ENCODE peak calls at places on chromosomes 11 and 22, in four cellular contexts. W, G, F and Y are unnamed samples.

GRCh38 chr22:32991353-32992115 is 66.6 kb downstream of the SYN3 start:
- DNase-seq in F (peak; percentile 26), G (no peak), W (no peak), Y (no peak)

GRCh38 chr22:45769569-45770210 is 98.1 kb downstream of the ATXN10 start:
- DNase-seq in F (no peak), G (no peak), W (no peak), Y (no peak)

GRCh38 chr22:33404723-33405122 is 346.5 kb upstream of the SYN3 start:
- DNase-seq in W (no peak), F (no peak), G (no peak), Y (no peak)

GRCh38 chr11:5258543-5259262 is 4.1 kb upstream of the HBG2 start:
- DNase-seq in G (no peak), F (no peak), W (peak; percentile 21), Y (no peak)

GRCh38 chr11:2121227-2122130 is 17.7 kb downstream of the IGF2 start:
- DNase-seq in G (no peak), W (no peak), F (no peak), Y (no peak)

GRCh38 chr11:133817449-133817848 is 27.9 kb downstream of the SPATA19 start:
- DNase-seq in F (no peak), G (no peak), W (no peak), Y (no peak)

GRCh38 chr22:17882162-17882561 is 107.9 kb upstream of the BID start:
- DNase-seq in W (no peak), F (no peak), G (no peak), Y (no peak)

GRCh38 chr11:34311126-34311525 is 46.7 kb downstream of the ABTB2 start:
- DNase-seq in W (no peak), F (no peak), G (no peak), Y (no peak)

GRCh38 chr11:134662629-134663360 is 250.8 kb upstream of the B3GAT1 start:
- DNase-seq in G (no peak), W (no peak), F (no peak), Y (no peak)

GRCh38 chr11:116168459-116168787 is 604.4 kb downstream of the BUD13 start:
- DNase-seq in W (no peak), F (no peak), G (no peak), Y (no peak)

GRCh38 chr11:90222459-90223247 is at the start of gene CHORDC1:
- DNase-seq in G (peak; percentile 93), W (peak; percentile 89), F (peak; percentile 87), Y (peak; percentile 88)

GRCh38 chr22:24091551-24092420 is 80.7 kb downstream of the CABIN1 start:
- DNase-seq in F (no peak), G (no peak), W (no peak), Y (no peak)

GRCh38 chr11:44565008-44565745 is at the start of gene CD82:
- DNase-seq in G (peak; percentile 100), F (peak; percentile 100), W (peak; percentile 100), Y (peak; percentile 100)

GRCh38 chr22:40705918-40706682 is 26.8 kb downstream of the MCHR1 start:
- DNase-seq in W (no peak), F (no peak), G (no peak), Y (no peak)

GRCh38 chr11:33664166-33664565 is 36.5 kb downstream of the C11orf91 start:
- DNase-seq in G (no peak), F (no peak), W (no peak), Y (no peak)

GRCh38 chr11:27698872-27699241 is 1.4 kb downstream of the BDNF start:
- DNase-seq in W (peak; percentile 95), G (peak; percentile 66), F (peak; percentile 50), Y (peak; percentile 92)
- TF ChIP-seq CTCF in W (peak; percentile 79), G (peak; percentile 87), F (peak; percentile 59), Y (peak; percentile 81)

DNA sequence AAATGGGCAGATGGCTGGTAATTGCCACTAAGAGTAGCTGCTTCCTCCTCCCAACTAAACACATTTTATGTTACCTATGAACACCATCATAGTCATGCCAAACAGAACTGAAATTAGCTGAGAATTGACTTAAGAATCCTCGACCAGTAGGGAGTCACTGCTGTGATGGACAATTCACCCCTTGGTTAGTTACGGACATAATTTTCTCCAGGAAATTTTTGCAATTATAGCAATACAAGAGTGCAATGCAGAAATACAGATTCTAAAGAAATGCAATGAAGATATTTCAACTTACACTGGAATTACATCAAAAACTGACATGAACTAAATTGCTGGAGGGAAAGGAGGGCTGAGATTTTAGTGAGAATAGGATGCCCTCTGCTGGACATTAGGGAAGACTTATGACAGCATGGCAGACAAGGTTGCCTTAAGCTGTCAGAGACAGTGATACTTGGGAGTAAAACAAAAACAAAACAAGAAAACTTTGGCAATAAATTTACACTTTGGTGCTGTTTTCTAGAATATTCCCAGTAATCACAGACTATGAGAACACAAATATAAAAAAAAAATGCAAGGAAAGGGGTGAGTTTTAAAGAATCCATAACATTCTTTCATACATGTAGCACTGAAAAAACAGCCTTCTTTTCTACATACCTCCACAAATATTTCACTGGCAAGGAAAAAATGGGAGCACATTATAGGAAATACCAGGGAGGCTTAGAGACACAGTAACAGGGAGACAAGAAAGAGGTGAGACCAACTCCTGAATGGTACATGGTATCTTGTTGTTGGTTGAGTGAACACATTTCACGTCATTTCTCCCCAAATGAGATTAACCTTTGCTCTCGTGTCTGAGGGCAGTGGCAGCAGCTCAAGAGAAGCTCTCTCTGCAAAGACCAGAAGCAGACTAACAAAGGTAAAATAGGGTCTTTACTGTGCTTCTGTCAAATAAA is 11.2 kb upstream of the PPP2R1B start:
- DNase-seq in G (peak; percentile 65), F (no peak), W (no peak), Y (peak; percentile 23)
- TF ChIP-seq CTCF in G (peak; percentile 85), F (peak; percentile 79), W (peak; percentile 75), Y (peak; percentile 28)

DNA sequence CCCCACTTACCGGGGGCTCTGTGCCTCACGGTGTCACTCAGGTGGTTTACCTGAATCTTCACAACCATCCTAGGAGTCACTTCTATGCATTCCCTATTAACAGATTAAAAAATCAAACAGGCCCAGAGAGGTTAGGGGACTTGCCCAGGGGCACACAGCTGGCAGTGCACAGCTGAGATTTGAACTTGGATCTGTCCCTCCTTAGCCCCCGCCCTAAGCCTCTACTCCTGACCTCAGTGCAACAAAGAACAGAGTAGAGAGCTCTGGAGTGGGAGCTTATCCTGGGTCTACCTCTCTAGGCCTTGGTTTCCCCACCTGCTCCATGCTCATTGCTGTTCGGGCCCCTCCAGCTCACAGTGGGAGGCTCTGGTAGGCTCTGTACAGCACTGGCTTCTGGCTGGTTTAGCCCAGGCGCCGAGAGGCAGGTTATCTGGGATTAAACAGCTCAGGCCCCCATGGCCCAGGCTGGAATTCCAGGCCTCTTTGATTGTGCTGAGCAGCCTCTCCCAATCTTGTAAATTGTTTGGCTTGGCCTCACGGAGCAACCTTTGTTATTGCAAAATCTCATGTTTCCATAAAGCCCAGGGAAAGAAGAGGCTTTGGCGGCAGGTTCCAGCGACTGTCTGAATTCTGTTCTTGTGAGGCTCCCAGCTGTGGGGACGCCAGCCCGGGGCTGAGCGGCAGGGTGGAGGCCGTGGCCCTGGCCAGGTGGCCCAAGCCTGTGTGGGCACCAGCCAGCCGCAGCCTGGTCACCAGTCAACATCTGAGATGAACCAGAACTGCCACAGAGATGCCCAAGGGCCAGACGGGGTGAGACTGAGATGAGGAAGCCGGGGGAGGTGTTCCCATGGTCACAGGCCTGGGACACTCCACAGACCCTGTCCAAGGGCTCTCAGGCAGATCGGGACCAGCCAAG is 28.9 kb upstream of the SHISAL1 start:
- DNase-seq in G (no peak), W (no peak), F (peak; percentile 59), Y (no peak)
- TF ChIP-seq CTCF in G (no peak), W (no peak), F (no peak), Y (no peak)

GRCh38 chr11:96424693-96425092 is 34.9 kb downstream of the JRKL start:
- DNase-seq in W (no peak), F (no peak), G (no peak), Y (no peak)

GRCh38 chr11:96430668-96431067 is 40.9 kb downstream of the JRKL start:
- DNase-seq in F (no peak), W (no peak), G (no peak), Y (no peak)

DNA sequence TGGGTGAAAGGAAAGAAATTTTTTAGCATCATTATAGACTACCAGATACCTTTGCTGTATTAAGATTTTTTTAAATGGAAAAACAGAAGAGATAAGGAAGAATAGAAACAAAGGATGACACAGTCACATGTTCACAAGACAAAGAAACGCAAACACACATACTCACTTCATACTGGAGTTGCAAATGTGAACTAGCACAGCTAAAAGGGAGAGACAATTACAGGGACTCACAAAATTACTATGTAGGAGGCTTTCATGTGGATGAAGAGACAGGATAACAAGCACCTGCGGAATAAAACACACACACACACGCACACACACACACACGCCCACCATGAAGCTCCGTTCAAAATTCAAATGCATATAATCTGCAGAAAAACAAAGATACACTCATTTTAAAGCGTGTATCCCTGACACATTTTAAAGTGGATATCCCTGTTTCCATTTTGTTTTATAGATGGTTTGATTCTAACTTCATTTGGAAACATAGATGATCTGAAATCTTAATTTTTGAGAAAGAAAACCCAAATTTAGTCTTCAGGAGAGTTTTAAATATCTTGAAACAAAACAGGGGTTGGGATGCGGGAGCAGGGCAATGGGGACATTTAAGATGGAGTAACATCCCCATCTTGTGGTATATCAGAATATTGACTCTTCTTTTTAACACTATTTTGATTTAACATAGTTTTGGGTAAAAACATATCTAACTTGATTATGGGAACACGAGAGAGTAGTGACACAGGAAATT is 36.7 kb downstream of the JRKL start:
- DNase-seq in W (peak; percentile 19), G (no peak), F (no peak), Y (no peak)
- TF ChIP-seq CTCF in W (peak; percentile 66), G (peak; percentile 58), F (peak; percentile 62), Y (peak; percentile 31)

GRCh38 chr11:130668751-130669150 is 220.3 kb downstream of the ADAMTS15 start:
- DNase-seq in W (no peak), G (no peak), F (no peak), Y (no peak)

GRCh38 chr11:130670200-130670599 is 221.8 kb downstream of the ADAMTS15 start:
- DNase-seq in W (no peak), G (no peak), F (no peak), Y (no peak)

GRCh38 chr11:130671801-130672700 is 223.6 kb downstream of the ADAMTS15 start:
- DNase-seq in W (peak; percentile 41), F (peak; percentile 79), G (peak; percentile 76), Y (no peak)

GRCh38 chr11:130666781-130667251 is 218.4 kb downstream of the ADAMTS15 start:
- DNase-seq in F (no peak), W (no peak), G (no peak), Y (no peak)
- TF ChIP-seq CTCF in F (no peak), W (no peak), G (no peak), Y (no peak)

GRCh38 chr11:119940401-119940976 is 197.4 kb downstream of the TRIM29 start:
- DNase-seq in F (no peak), G (no peak), W (no peak), Y (no peak)

GRCh38 chr11:119942583-119943338 is 195.2 kb downstream of the TRIM29 start:
- DNase-seq in F (no peak), G (no peak), W (no peak), Y (no peak)

GRCh38 chr11:119937412-119937811 is 200.5 kb downstream of the TRIM29 start:
- DNase-seq in W (no peak), F (no peak), G (no peak), Y (no peak)

GRCh38 chr11:119942021-119942420 is 195.9 kb downstream of the TRIM29 start:
- DNase-seq in W (peak; percentile 30), G (no peak), F (no peak), Y (no peak)
- TF ChIP-seq CTCF in W (peak; percentile 12), G (no peak), F (no peak), Y (no peak)